ENCODE peak calls at places on chromosomes 12 and 14, in six cellular contexts. F is ovary; T is effector memory CD8-positive, alpha-beta T cell; N is left ventricle myocardium superior; J is cardiac muscle cell; Z is NCI-H345. A is an unnamed sample.
A peak's percentile ranks its signal among the peaks of the same experiment; 100 is the strongest.

GRCh38 chr12:111248221-111248620 is 120.7 kb downstream of the PHETA1 start:
- DNase-seq in Z (peak; percentile 81), J (peak; percentile 28), N (no peak), F (no peak), T (no peak), A (no peak)

GRCh38 chr14:40760703-40761102 is 846.0 kb upstream of the LRFN5 start:
- DNase-seq in T (no peak), N (no peak), J (no peak), F (no peak), Z (no peak), A (no peak)

GRCh38 chr12:47705239-47705570 is 625 bp downstream of the RPAP3 start:
- DNase-seq in T (no peak), Z (no peak), F (no peak), N (no peak), J (no peak), A (no peak)

GRCh38 chr12:121787063-121787774 is 6.3 kb downstream of the RHOF start:
- DNase-seq in T (no peak), F (no peak), N (no peak), J (no peak), Z (no peak), A (no peak)

GRCh38 chr12:15201456-15201855 is 19.8 kb downstream of the RERG start:
- DNase-seq in F (no peak), Z (no peak), J (no peak), N (no peak), T (no peak), A (no peak)

GRCh38 chr14:60250318-60251035 is 1.5 kb downstream of the PPM1A start:
- DNase-seq in T (no peak), Z (peak; percentile 31), F (no peak), J (no peak), N (no peak), A (no peak)

GRCh38 chr12:55743967-55744931 is 1.3 kb downstream of the GDF11 start:
- DNase-seq in Z (no peak), F (no peak), N (no peak), J (peak; percentile 25), T (no peak), A (peak; percentile 16)

GRCh38 chr14:93764211-93764659 is 24.1 kb downstream of the PRIMA1 start:
- DNase-seq in J (peak; percentile 51), N (peak; percentile 63), T (no peak), F (no peak), Z (no peak), A (peak; percentile 39)

GRCh38 chr12:47293406-47293805 is 213.6 kb upstream of the AMIGO2 start:
- DNase-seq in T (no peak), F (no peak), Z (no peak), N (no peak), J (no peak), A (no peak)

GRCh38 chr14:44989497-44990440 is 27.8 kb downstream of the TOGARAM1 start:
- DNase-seq in T (no peak), J (no peak), F (no peak), Z (no peak), N (no peak), A (no peak)

GRCh38 chr14:65446159-65446558 is 33.6 kb downstream of the FUT8 start:
- DNase-seq in N (no peak), T (no peak), J (no peak), F (no peak), Z (no peak), A (no peak)

GRCh38 chr14:77498120-77498979 is at the start of gene ISM2:
- DNase-seq in F (no peak), J (peak; percentile 72), T (peak; percentile 19), N (peak; percentile 46), Z (peak; percentile 55), A (peak; percentile 23)